ENCODE peak calls at places on chromosomes 16 and 17, in six cellular contexts. One of them, this sample, is unnamed.

GRCh38 chr16:51151435-51151950 is 423 bp upstream of the SALL1 start:
- DNase-seq in OCI-LY7: no peak
- DNase-seq in mucosa of descending colon: peak
- DNase-seq in fibroblast of pulmonary artery: peak
- DNase-seq in dorsolateral prefrontal cortex: peak
- DNase-seq in H1: no peak
- DNase-seq in this sample: peak

GRCh38 chr17:18033442-18034099 is 5.4 kb downstream of the ATPAF2 start:
- DNase-seq in OCI-LY7: peak
- DNase-seq in mucosa of descending colon: peak
- DNase-seq in fibroblast of pulmonary artery: peak
- DNase-seq in dorsolateral prefrontal cortex: peak
- DNase-seq in H1: peak
- DNase-seq in this sample: peak

GRCh38 chr17:59743842-59744241 is 36.4 kb downstream of the VMP1 start:
- DNase-seq in OCI-LY7: no peak
- DNase-seq in mucosa of descending colon: no peak
- DNase-seq in fibroblast of pulmonary artery: no peak
- DNase-seq in dorsolateral prefrontal cortex: no peak
- DNase-seq in H1: no peak
- DNase-seq in this sample: no peak

GRCh38 chr17:45145035-45145389 is 3.3 kb upstream of the HEXIM1 start:
- DNase-seq in OCI-LY7: no peak
- DNase-seq in mucosa of descending colon: no peak
- DNase-seq in fibroblast of pulmonary artery: no peak
- DNase-seq in dorsolateral prefrontal cortex: no peak
- DNase-seq in H1: no peak
- DNase-seq in this sample: no peak

GRCh38 chr16:89417352-89417751 is 73.0 kb downstream of the ANKRD11 start:
- DNase-seq in OCI-LY7: no peak
- DNase-seq in mucosa of descending colon: no peak
- DNase-seq in fibroblast of pulmonary artery: no peak
- DNase-seq in dorsolateral prefrontal cortex: no peak
- DNase-seq in H1: no peak
- DNase-seq in this sample: no peak

GRCh38 chr16:64098451-64098850 is 1023.4 kb downstream of the CDH11 start:
- DNase-seq in OCI-LY7: no peak
- DNase-seq in mucosa of descending colon: no peak
- DNase-seq in fibroblast of pulmonary artery: no peak
- DNase-seq in dorsolateral prefrontal cortex: no peak
- DNase-seq in H1: no peak
- DNase-seq in this sample: no peak

GRCh38 chr16:17166095-17166494 is 304.7 kb downstream of the XYLT1 start:
- DNase-seq in OCI-LY7: no peak
- DNase-seq in mucosa of descending colon: no peak
- DNase-seq in fibroblast of pulmonary artery: no peak
- DNase-seq in dorsolateral prefrontal cortex: no peak
- DNase-seq in H1: no peak
- DNase-seq in this sample: peak

GRCh38 chr17:14434506-14434905 is 133.6 kb downstream of the HS3ST3B1 start:
- DNase-seq in OCI-LY7: peak
- DNase-seq in mucosa of descending colon: no peak
- DNase-seq in fibroblast of pulmonary artery: no peak
- DNase-seq in dorsolateral prefrontal cortex: no peak
- DNase-seq in H1: no peak
- DNase-seq in this sample: no peak

DNA sequence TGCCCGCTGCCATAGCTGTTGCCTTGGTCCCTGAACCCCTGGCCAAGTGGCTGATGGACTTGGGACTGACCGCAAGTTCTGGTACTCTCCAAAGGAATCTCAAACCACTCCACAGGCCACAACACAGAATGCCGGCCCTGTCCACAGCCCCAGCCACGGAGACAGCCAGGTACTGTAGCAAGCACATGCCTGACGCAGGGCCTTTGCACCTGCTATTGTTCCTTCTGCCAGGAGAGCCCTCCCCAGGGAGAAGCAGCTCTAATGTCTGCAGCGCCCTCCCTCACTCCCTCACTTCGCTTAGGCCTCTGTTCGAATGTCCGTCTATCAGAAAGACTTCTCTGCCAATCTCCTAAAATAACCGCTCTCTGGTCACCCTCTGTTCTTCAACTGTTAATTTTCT is 15.4 kb downstream of the RTN4RL1 start:
- DNase-seq in OCI-LY7: no peak
- DNase-seq in mucosa of descending colon: no peak
- DNase-seq in fibroblast of pulmonary artery: no peak
- DNase-seq in dorsolateral prefrontal cortex: no peak
- DNase-seq in H1: no peak
- DNase-seq in this sample: no peak
- TF ChIP-seq CTCF in OCI-LY7: no peak
- TF ChIP-seq CTCF in mucosa of descending colon: no peak
- TF ChIP-seq CTCF in fibroblast of pulmonary artery: no peak
- TF ChIP-seq CTCF in dorsolateral prefrontal cortex: no peak
- TF ChIP-seq CTCF in H1: no peak
- TF ChIP-seq CTCF in this sample: no peak

GRCh38 chr17:29117440-29117753 is 62.8 kb downstream of the MYO18A start:
- DNase-seq in OCI-LY7: no peak
- DNase-seq in mucosa of descending colon: no peak
- DNase-seq in fibroblast of pulmonary artery: no peak
- DNase-seq in dorsolateral prefrontal cortex: no peak
- DNase-seq in H1: no peak
- DNase-seq in this sample: no peak
- TF ChIP-seq CTCF in OCI-LY7: peak
- TF ChIP-seq CTCF in mucosa of descending colon: no peak
- TF ChIP-seq CTCF in fibroblast of pulmonary artery: no peak
- TF ChIP-seq CTCF in dorsolateral prefrontal cortex: no peak
- TF ChIP-seq CTCF in H1: no peak
- TF ChIP-seq CTCF in this sample: no peak

GRCh38 chr16:23710504-23710903 is 2.5 kb downstream of the ERN2 start:
- DNase-seq in OCI-LY7: no peak
- DNase-seq in mucosa of descending colon: no peak
- DNase-seq in fibroblast of pulmonary artery: no peak
- DNase-seq in dorsolateral prefrontal cortex: no peak
- DNase-seq in H1: no peak
- DNase-seq in this sample: no peak

GRCh38 chr16:23709536-23709935 is 3.5 kb downstream of the ERN2 start:
- DNase-seq in OCI-LY7: no peak
- DNase-seq in mucosa of descending colon: no peak
- DNase-seq in fibroblast of pulmonary artery: no peak
- DNase-seq in dorsolateral prefrontal cortex: no peak
- DNase-seq in H1: no peak
- DNase-seq in this sample: no peak

GRCh38 chr16:23710008-23710407 is 3.0 kb downstream of the ERN2 start:
- DNase-seq in OCI-LY7: no peak
- DNase-seq in mucosa of descending colon: no peak
- DNase-seq in fibroblast of pulmonary artery: no peak
- DNase-seq in dorsolateral prefrontal cortex: no peak
- DNase-seq in H1: no peak
- DNase-seq in this sample: no peak

GRCh38 chr16:23711785-23712184 is 1.2 kb downstream of the ERN2 start:
- DNase-seq in OCI-LY7: no peak
- DNase-seq in mucosa of descending colon: peak
- DNase-seq in fibroblast of pulmonary artery: no peak
- DNase-seq in dorsolateral prefrontal cortex: no peak
- DNase-seq in H1: no peak
- DNase-seq in this sample: no peak

GRCh38 chr16:23712976-23713375 is at the start of gene ERN2:
- DNase-seq in OCI-LY7: no peak
- DNase-seq in mucosa of descending colon: peak
- DNase-seq in fibroblast of pulmonary artery: no peak
- DNase-seq in dorsolateral prefrontal cortex: no peak
- DNase-seq in H1: no peak
- DNase-seq in this sample: no peak
- TF ChIP-seq CTCF in OCI-LY7: no peak
- TF ChIP-seq CTCF in mucosa of descending colon: no peak
- TF ChIP-seq CTCF in fibroblast of pulmonary artery: no peak
- TF ChIP-seq CTCF in dorsolateral prefrontal cortex: no peak
- TF ChIP-seq CTCF in H1: no peak
- TF ChIP-seq CTCF in this sample: no peak

DNA sequence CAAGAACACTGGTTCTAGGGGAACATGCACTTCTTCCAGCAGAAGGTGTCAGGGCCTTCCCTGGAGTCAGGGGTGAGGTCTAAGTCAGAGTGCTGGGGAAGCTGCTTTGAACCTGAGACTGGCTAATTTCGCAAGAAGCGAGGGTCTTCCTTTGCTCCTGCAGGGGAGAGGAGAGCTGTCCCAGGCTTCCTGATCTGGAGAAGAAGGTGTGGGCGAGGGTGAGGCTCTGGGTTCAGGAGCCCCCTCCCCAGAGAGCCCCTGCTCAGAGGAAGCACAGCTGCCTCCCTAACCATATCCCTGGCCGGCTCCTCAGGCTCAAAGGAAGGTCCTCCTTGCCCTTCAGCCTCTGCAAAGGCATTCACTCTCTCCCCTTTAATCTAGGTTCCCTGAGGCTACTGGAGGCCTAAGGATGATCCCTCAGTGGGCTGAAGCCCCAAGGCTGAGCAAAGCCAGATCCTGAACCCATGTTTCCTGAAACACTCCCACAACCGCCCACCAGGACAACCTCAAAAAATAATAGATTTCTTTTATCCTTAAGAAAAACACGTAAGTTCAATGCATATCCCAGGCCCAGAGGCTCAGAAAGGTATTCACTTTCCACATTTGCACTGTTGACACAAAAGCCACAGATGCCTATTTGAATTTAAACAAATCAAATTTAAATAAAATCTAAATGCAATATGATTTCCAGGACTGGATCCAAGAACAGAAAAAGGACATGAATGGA is 71.4 kb upstream of the RCVRN start:
- DNase-seq in OCI-LY7: no peak
- DNase-seq in mucosa of descending colon: no peak
- DNase-seq in fibroblast of pulmonary artery: no peak
- DNase-seq in dorsolateral prefrontal cortex: no peak
- DNase-seq in H1: no peak
- DNase-seq in this sample: no peak
- TF ChIP-seq CTCF in OCI-LY7: no peak
- TF ChIP-seq CTCF in mucosa of descending colon: no peak
- TF ChIP-seq CTCF in fibroblast of pulmonary artery: no peak
- TF ChIP-seq CTCF in dorsolateral prefrontal cortex: no peak
- TF ChIP-seq CTCF in H1: no peak
- TF ChIP-seq CTCF in this sample: no peak

GRCh38 chr17:39935896-39936295 is 8.4 kb downstream of the LRRC3C start:
- DNase-seq in OCI-LY7: no peak
- DNase-seq in mucosa of descending colon: no peak
- DNase-seq in fibroblast of pulmonary artery: no peak
- DNase-seq in dorsolateral prefrontal cortex: no peak
- DNase-seq in H1: no peak
- DNase-seq in this sample: no peak

GRCh38 chr17:39939588-39940419 is 12.3 kb downstream of the LRRC3C start:
- DNase-seq in OCI-LY7: peak
- DNase-seq in mucosa of descending colon: no peak
- DNase-seq in fibroblast of pulmonary artery: peak
- DNase-seq in dorsolateral prefrontal cortex: no peak
- DNase-seq in H1: no peak
- DNase-seq in this sample: peak

GRCh38 chr17:39939031-39939430 is 11.5 kb downstream of the LRRC3C start:
- DNase-seq in OCI-LY7: no peak
- DNase-seq in mucosa of descending colon: no peak
- DNase-seq in fibroblast of pulmonary artery: no peak
- DNase-seq in dorsolateral prefrontal cortex: no peak
- DNase-seq in H1: no peak
- DNase-seq in this sample: no peak

GRCh38 chr17:39937462-39937861 is 9.9 kb downstream of the LRRC3C start:
- DNase-seq in OCI-LY7: no peak
- DNase-seq in mucosa of descending colon: no peak
- DNase-seq in fibroblast of pulmonary artery: no peak
- DNase-seq in dorsolateral prefrontal cortex: no peak
- DNase-seq in H1: no peak
- DNase-seq in this sample: no peak

DNA sequence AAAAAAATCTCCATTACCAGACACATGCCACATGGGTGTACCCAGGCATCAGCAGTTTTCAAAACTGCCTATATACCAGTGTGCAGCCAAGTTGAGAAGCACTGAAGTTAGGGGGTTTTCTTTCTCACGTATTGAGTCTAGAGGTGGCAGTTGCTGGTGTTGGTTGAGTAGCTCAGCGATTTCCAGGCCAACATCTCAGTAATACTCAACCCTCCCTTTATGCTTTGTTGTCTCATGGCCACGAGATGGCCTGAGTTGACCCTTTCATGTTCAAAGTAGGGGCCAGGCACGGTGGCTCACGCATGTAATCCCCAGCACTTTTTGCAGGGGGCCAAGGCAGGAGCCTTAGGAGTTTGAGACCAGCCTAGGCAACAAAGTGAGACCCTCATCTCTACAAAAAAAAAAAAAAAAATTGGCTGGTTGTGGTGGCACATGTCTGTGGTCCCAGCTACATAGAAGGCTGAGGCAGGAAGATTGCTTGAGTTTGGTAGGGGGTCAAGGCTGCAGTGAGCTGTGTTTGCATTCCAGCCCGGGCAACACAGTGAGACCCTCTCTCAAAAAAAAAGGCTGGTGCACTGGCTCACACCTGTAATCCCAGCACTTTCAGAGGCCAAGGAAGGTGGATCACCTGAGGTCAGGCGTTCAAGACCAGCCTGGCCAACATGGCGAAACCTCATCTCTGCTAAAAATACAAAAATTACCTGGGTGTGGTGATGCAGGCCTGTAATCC is 10.8 kb downstream of the LRRC3C start:
- DNase-seq in OCI-LY7: no peak
- DNase-seq in mucosa of descending colon: no peak
- DNase-seq in fibroblast of pulmonary artery: no peak
- DNase-seq in dorsolateral prefrontal cortex: no peak
- DNase-seq in H1: no peak
- DNase-seq in this sample: no peak
- TF ChIP-seq CTCF in OCI-LY7: no peak
- TF ChIP-seq CTCF in mucosa of descending colon: no peak
- TF ChIP-seq CTCF in fibroblast of pulmonary artery: no peak
- TF ChIP-seq CTCF in dorsolateral prefrontal cortex: no peak
- TF ChIP-seq CTCF in H1: no peak
- TF ChIP-seq CTCF in this sample: no peak

DNA sequence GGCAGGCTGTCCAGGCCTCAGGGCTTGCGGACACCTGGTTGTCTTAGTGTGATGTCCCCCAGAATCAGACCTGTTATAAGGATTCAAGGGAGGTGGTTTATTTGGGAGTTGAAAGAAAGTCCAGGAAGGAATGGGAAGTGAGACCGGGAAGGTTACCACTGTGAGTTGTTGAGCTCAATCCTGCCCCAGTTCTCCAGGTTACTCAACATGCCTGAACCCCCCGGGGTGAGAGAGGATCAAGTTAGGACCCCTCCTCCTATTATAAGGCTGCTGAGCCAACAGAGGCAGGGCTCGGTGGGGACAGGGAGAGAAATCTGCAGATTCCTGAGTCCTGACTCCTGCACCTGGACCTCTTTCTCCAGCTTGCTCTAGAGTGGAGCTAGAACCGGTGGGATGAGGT is 86.4 kb downstream of the MRM1 start:
- DNase-seq in OCI-LY7: no peak
- DNase-seq in mucosa of descending colon: no peak
- DNase-seq in fibroblast of pulmonary artery: no peak
- DNase-seq in dorsolateral prefrontal cortex: no peak
- DNase-seq in H1: no peak
- DNase-seq in this sample: no peak
- TF ChIP-seq CTCF in OCI-LY7: no peak
- TF ChIP-seq CTCF in mucosa of descending colon: no peak
- TF ChIP-seq CTCF in fibroblast of pulmonary artery: no peak
- TF ChIP-seq CTCF in dorsolateral prefrontal cortex: no peak
- TF ChIP-seq CTCF in H1: no peak
- TF ChIP-seq CTCF in this sample: no peak

GRCh38 chr16:2770057-2770780 is 6.9 kb downstream of the ELOB start:
- DNase-seq in OCI-LY7: no peak
- DNase-seq in mucosa of descending colon: no peak
- DNase-seq in fibroblast of pulmonary artery: no peak
- DNase-seq in dorsolateral prefrontal cortex: no peak
- DNase-seq in H1: no peak
- DNase-seq in this sample: no peak
- TF ChIP-seq CTCF in OCI-LY7: peak
- TF ChIP-seq CTCF in mucosa of descending colon: no peak
- TF ChIP-seq CTCF in fibroblast of pulmonary artery: no peak
- TF ChIP-seq CTCF in dorsolateral prefrontal cortex: no peak
- TF ChIP-seq CTCF in H1: peak
- TF ChIP-seq CTCF in this sample: no peak

GRCh38 chr17:78174332-78174869 is 6.0 kb downstream of the SYNGR2 start:
- DNase-seq in OCI-LY7: no peak
- DNase-seq in mucosa of descending colon: peak
- DNase-seq in fibroblast of pulmonary artery: no peak
- DNase-seq in dorsolateral prefrontal cortex: peak
- DNase-seq in H1: no peak
- DNase-seq in this sample: no peak
- TF ChIP-seq CTCF in OCI-LY7: no peak
- TF ChIP-seq CTCF in mucosa of descending colon: peak
- TF ChIP-seq CTCF in fibroblast of pulmonary artery: no peak
- TF ChIP-seq CTCF in dorsolateral prefrontal cortex: peak
- TF ChIP-seq CTCF in H1: no peak
- TF ChIP-seq CTCF in this sample: no peak